ENCODE peak calls at places on chromosome 18, in eight cellular contexts. T is EL; W is AG09319; M is activated CD4-positive, alpha-beta memory T cell treated with anti-CD3 and anti-CD28 coated beads, Interleukin-2, amount 10 ng/mL, durations not matched to agents 7 days and 5 days; D is T-helper 1 cell; F is hepatic stellate cell; V is lower lobe of right lung; Q is GDM1. K is an unnamed sample.

GRCh38 chr18:9755110-9755509 is 47.0 kb downstream of the RAB31 start:
- DNase-seq in V (no peak), F (no peak), Q (no peak), M (no peak), D (no peak), W (no peak), T (no peak), K (no peak)

GRCh38 chr18:52869942-52870907 is 530.2 kb downstream of the DCC start:
- DNase-seq in Q (no peak), T (no peak), D (no peak), V (no peak), W (no peak), F (no peak), M (no peak), K (no peak)

GRCh38 chr18:55268146-55268545 is 308.9 kb upstream of the CCDC68 start:
- DNase-seq in V (no peak), T (no peak), W (no peak), D (no peak), F (no peak), M (no peak), Q (no peak), K (no peak)

GRCh38 chr18:24276994-24277393 is 120.6 kb downstream of the OSBPL1A start:
- DNase-seq in V (no peak), W (no peak), D (no peak), M (no peak), Q (no peak), F (no peak), T (no peak), K (no peak)

GRCh38 chr18:48902023-48902855 is 48.5 kb downstream of the SMAD7 start:
- DNase-seq in Q (peak), T (peak), F (peak), M (no peak), W (peak), V (peak), D (no peak), K (peak)

GRCh38 chr18:3093624-3094354 is 80.8 kb upstream of the LPIN2 start:
- DNase-seq in W (no peak), F (no peak), T (no peak), Q (no peak), M (no peak), D (no peak), V (no peak), K (no peak)

GRCh38 chr18:3012306-3012919 is 531 bp downstream of the LPIN2 start:
- DNase-seq in T (no peak), F (peak), Q (peak), M (peak), V (no peak), D (peak), W (no peak), K (peak)

GRCh38 chr18:49055787-49056186 is 105.0 kb upstream of the SMAD7 start:
- DNase-seq in T (peak), F (peak), W (no peak), Q (peak), V (peak), D (no peak), M (peak), K (no peak)

GRCh38 chr18:62632788-62633455 is 82.4 kb upstream of the PHLPP1 start:
- DNase-seq in F (no peak), V (no peak), Q (no peak), T (no peak), W (no peak), M (no peak), D (no peak), K (no peak)

GRCh38 chr18:68181956-68182355 is 533.0 kb downstream of the TMX3 start:
- DNase-seq in V (no peak), M (no peak), F (no peak), Q (no peak), W (no peak), T (peak), D (no peak), K (no peak)

GRCh38 chr18:49231541-49231940 is 228.9 kb downstream of the DYM start:
- DNase-seq in Q (no peak), M (no peak), D (no peak), W (no peak), V (no peak), T (no peak), F (no peak), K (no peak)

GRCh38 chr18:8942909-8943545 is 159.5 kb upstream of the NDUFV2 start:
- DNase-seq in T (no peak), V (peak), Q (no peak), D (no peak), M (no peak), F (no peak), W (no peak), K (no peak)

GRCh38 chr18:37486848-37487247 is 78.8 kb downstream of the CELF4 start:
- DNase-seq in Q (no peak), M (no peak), W (no peak), V (no peak), F (no peak), T (no peak), D (no peak), K (no peak)

GRCh38 chr18:11518788-11519685 is 90.4 kb upstream of the SLC35G4 start:
- DNase-seq in W (no peak), D (no peak), T (peak), M (peak), Q (peak), V (no peak), F (peak), K (peak)

GRCh38 chr18:74522635-74523548 is 11.4 kb upstream of the CNDP1 start:
- DNase-seq in F (no peak), W (no peak), M (no peak), T (no peak), V (no peak), D (no peak), Q (no peak), K (no peak)

GRCh38 chr18:43129946-43130523 is 14.6 kb upstream of the RIT2 start:
- DNase-seq in V (no peak), Q (no peak), M (no peak), T (no peak), F (no peak), D (no peak), W (no peak), K (no peak)

GRCh38 chr18:23259701-23260661 is 124.7 kb downstream of the CABLES1 start:
- DNase-seq in W (no peak), V (peak), T (peak), F (peak), M (no peak), Q (peak), D (no peak), K (peak)

GRCh38 chr18:11859282-11859797 is 8.1 kb downstream of the CHMP1B start:
- DNase-seq in D (no peak), W (no peak), M (no peak), V (no peak), Q (no peak), T (peak), F (no peak), K (no peak)

GRCh38 chr18:31241900-31242409 is 76.0 kb upstream of the DSG1 start:
- DNase-seq in W (no peak), F (no peak), V (no peak), D (no peak), Q (no peak), M (no peak), T (no peak), K (no peak)

GRCh38 chr18:64142904-64143303 is 6.0 kb downstream of the LINC00305 start:
- DNase-seq in V (no peak), F (no peak), T (no peak), M (no peak), Q (no peak), D (no peak), W (no peak), K (no peak)

GRCh38 chr18:21805771-21806366 is 65.3 kb downstream of the MIB1 start:
- DNase-seq in Q (no peak), D (no peak), T (no peak), W (no peak), F (no peak), M (no peak), V (no peak), K (no peak)

GRCh38 chr18:79791141-79791972 is 6.4 kb upstream of the KCNG2 start:
- DNase-seq in V (no peak), F (peak), T (peak), M (no peak), Q (peak), W (peak), D (no peak), K (no peak)

GRCh38 chr18:58321986-58322385 is 278.0 kb downstream of the NEDD4L start:
- DNase-seq in W (peak), Q (peak), D (peak), M (peak), F (peak), V (peak), T (peak), K (peak)

GRCh38 chr18:76256897-76257500 is 238.0 kb downstream of the ZNF516 start:
- DNase-seq in W (peak), T (peak), D (no peak), V (no peak), F (peak), Q (no peak), M (no peak), K (no peak)

GRCh38 chr18:70319185-70319584 is 30.3 kb downstream of the SOCS6 start:
- DNase-seq in V (no peak), D (no peak), W (no peak), M (no peak), F (no peak), Q (no peak), T (no peak), K (no peak)

GRCh38 chr18:57801379-57802165 is 1.5 kb downstream of the ATP8B1 start:
- DNase-seq in V (no peak), F (peak), M (no peak), T (peak), D (no peak), W (no peak), Q (no peak), K (no peak)

GRCh38 chr18:69705987-69706386 is 241.7 kb downstream of the CD226 start:
- DNase-seq in T (no peak), Q (no peak), M (no peak), V (no peak), W (no peak), D (no peak), F (no peak), K (no peak)

GRCh38 chr18:48817021-48817461 is 133.7 kb downstream of the SMAD7 start:
- DNase-seq in W (no peak), M (no peak), T (no peak), D (no peak), V (peak), F (no peak), Q (no peak), K (peak)

GRCh38 chr18:68314403-68314802 is 400.5 kb downstream of the TMX3 start:
- DNase-seq in T (peak), M (no peak), D (no peak), Q (no peak), W (peak), F (no peak), V (no peak), K (no peak)

GRCh38 chr18:59697236-59697932 is at the start of gene CCBE1:
- DNase-seq in V (peak), D (no peak), Q (no peak), W (no peak), F (peak), M (peak), T (peak), K (peak)

GRCh38 chr18:73431620-73432019 is 563.8 kb upstream of the NETO1 start:
- DNase-seq in D (no peak), T (no peak), F (no peak), V (no peak), W (no peak), Q (no peak), M (no peak), K (no peak)

GRCh38 chr18:74836296-74837139 is 238.8 kb downstream of the ZNF407 start:
- DNase-seq in V (no peak), W (no peak), D (no peak), M (no peak), F (no peak), Q (peak), T (peak), K (no peak)

GRCh38 chr18:76323891-76324290 is 171.2 kb downstream of the ZNF516 start:
- DNase-seq in M (no peak), F (no peak), W (no peak), Q (no peak), D (no peak), V (no peak), T (no peak), K (no peak)

GRCh38 chr18:23137788-23138216 is 2.5 kb downstream of the CABLES1 start:
- DNase-seq in Q (no peak), W (no peak), T (no peak), V (no peak), M (no peak), F (no peak), D (no peak), K (no peak)

GRCh38 chr18:51153659-51154371 is 43.7 kb downstream of the MEX3C start:
- DNase-seq in V (no peak), D (peak), T (no peak), F (no peak), M (peak), Q (no peak), W (no peak), K (no peak)

GRCh38 chr18:22214731-22215528 is 45.5 kb downstream of the GATA6 start:
- DNase-seq in D (no peak), Q (no peak), V (no peak), T (peak), F (peak), M (no peak), W (no peak), K (no peak)

GRCh38 chr18:74895686-74896085 is 298.0 kb downstream of the ZNF407 start:
- DNase-seq in Q (no peak), W (no peak), T (peak), F (no peak), V (no peak), D (no peak), M (no peak), K (no peak)